ENCODE peak calls at places on chromosome 12, in seven cellular contexts. Z is fibroblast of gingiva; N is A172; W is G401; T is EH; R is CD8-positive, alpha-beta memory T cell; X is amniotic stem cell. I is an unnamed sample.

GRCh38 chr12:106573239-106573638 is 9.6 kb upstream of the RFX4 start:
- DNase-seq in T (no peak), X (no peak), N (no peak), W (no peak), R (no peak), Z (no peak), I (no peak)

GRCh38 chr12:92624236-92624635 is 78.6 kb upstream of the PLEKHG7 start:
- DNase-seq in N (peak), X (no peak), W (no peak), Z (no peak), R (no peak), T (peak), I (peak)

GRCh38 chr12:65607271-65607880 is 216.9 kb upstream of the HMGA2 start:
- DNase-seq in X (no peak), W (no peak), N (no peak), Z (peak), R (no peak), T (peak), I (no peak)

GRCh38 chr12:49897276-49897675 is 6.4 kb downstream of the FAIM2 start:
- DNase-seq in Z (no peak), X (no peak), R (no peak), N (no peak), T (peak), W (no peak), I (peak)

GRCh38 chr12:132143328-132144071 is 619 bp downstream of the DDX51 start:
- DNase-seq in X (no peak), Z (no peak), R (peak), N (no peak), W (no peak), T (peak), I (no peak)

GRCh38 chr12:85621041-85621440 is 215.2 kb downstream of the RASSF9 start:
- DNase-seq in W (no peak), N (no peak), Z (no peak), T (no peak), X (no peak), R (no peak), I (no peak)

GRCh38 chr12:101670007-101670671 is 27.3 kb upstream of the CHPT1 start:
- DNase-seq in N (peak), T (peak), X (peak), W (peak), R (peak), Z (peak), I (peak)

GRCh38 chr12:57175428-57176138 is 28.2 kb upstream of the LRP1-AS start:
- DNase-seq in Z (peak), R (no peak), T (peak), W (peak), N (peak), X (peak), I (peak)

GRCh38 chr12:103956515-103957027 is 9.1 kb upstream of the TDG start:
- DNase-seq in T (no peak), R (no peak), X (no peak), N (no peak), Z (no peak), W (peak), I (no peak)

GRCh38 chr12:48356041-48356768 is 5.5 kb upstream of the ZNF641 start:
- DNase-seq in N (peak), Z (no peak), R (no peak), X (no peak), W (no peak), T (no peak), I (no peak)

GRCh38 chr12:64221656-64222010 is 463 bp downstream of the KICS2 start:
- DNase-seq in N (peak), T (peak), X (peak), Z (peak), R (peak), W (peak), I (peak)

GRCh38 chr12:84924956-84925355 is 12.4 kb upstream of the SLC6A15 start:
- DNase-seq in N (peak), W (no peak), R (no peak), T (no peak), Z (peak), X (peak), I (peak)

GRCh38 chr12:95918194-95918993 is 24.0 kb downstream of the CCDC38 start:
- DNase-seq in W (peak), R (peak), N (peak), T (peak), X (peak), Z (peak), I (peak)

GRCh38 chr12:115035536-115036107 is 351.6 kb upstream of the TBX3 start:
- DNase-seq in R (no peak), Z (no peak), X (no peak), T (no peak), N (no peak), W (no peak), I (no peak)

GRCh38 chr12:51482808-51483532 is 58.3 kb downstream of the SLC4A8 start:
- DNase-seq in R (no peak), N (no peak), T (no peak), W (no peak), X (no peak), Z (no peak), I (no peak)

GRCh38 chr12:108806921-108807320 is 50.5 kb downstream of the SSH1 start:
- DNase-seq in R (no peak), T (peak), N (no peak), X (no peak), W (no peak), Z (no peak), I (no peak)

GRCh38 chr12:27293463-27293862 is 39.2 kb upstream of the BMAL2 start:
- DNase-seq in T (peak), X (no peak), W (no peak), R (no peak), Z (peak), N (no peak), I (peak)

GRCh38 chr12:29234965-29235364 is 85.9 kb downstream of the FAR2 start:
- DNase-seq in N (no peak), Z (no peak), X (no peak), W (no peak), R (no peak), T (no peak), I (peak)

GRCh38 chr12:8953773-8954402 is 4.4 kb upstream of the M6PR start:
- DNase-seq in X (no peak), W (no peak), R (peak), T (no peak), Z (no peak), N (no peak), I (no peak)

GRCh38 chr12:115095073-115095748 is 411.2 kb upstream of the TBX3 start:
- DNase-seq in R (no peak), X (no peak), N (no peak), T (no peak), W (no peak), Z (no peak), I (no peak)

GRCh38 chr12:119594399-119594730 is 791 bp downstream of the TMEM233 start:
- DNase-seq in T (no peak), R (no peak), W (no peak), N (no peak), X (no peak), Z (no peak), I (no peak)

GRCh38 chr12:111768159-111768895 is 1.6 kb downstream of the ALDH2 start:
- DNase-seq in W (no peak), N (no peak), X (no peak), R (no peak), T (no peak), Z (no peak), I (no peak)

GRCh38 chr12:101455685-101456084 is 19.5 kb upstream of the SPIC start:
- DNase-seq in Z (no peak), R (no peak), T (no peak), N (no peak), W (no peak), X (no peak), I (no peak)

GRCh38 chr12:14394317-14395058 is 29.0 kb downstream of the ATF7IP start:
- DNase-seq in T (peak), W (peak), Z (peak), R (peak), X (no peak), N (peak), I (peak)

GRCh38 chr12:9509464-9510166 is 98.1 kb downstream of the KLRB1 start:
- DNase-seq in N (no peak), Z (peak), R (no peak), W (no peak), X (no peak), T (peak), I (peak)

GRCh38 chr12:132904718-132905328 is 17.4 kb upstream of the CHFR start:
- DNase-seq in W (no peak), T (peak), R (peak), X (no peak), N (no peak), Z (peak), I (no peak)

GRCh38 chr12:129844662-129845061 is 59.2 kb downstream of the TMEM132D start:
- DNase-seq in R (no peak), N (no peak), Z (no peak), T (no peak), X (peak), W (no peak), I (no peak)

GRCh38 chr12:8796831-8797626 is 25.4 kb upstream of the A2ML1 start:
- DNase-seq in R (no peak), X (no peak), N (no peak), W (no peak), Z (no peak), T (no peak), I (no peak)